ENCODE peak calls at places on chromosomes 3 and 15, in five cellular contexts. One of them, this sample, is unnamed.

GRCh38 chr15:31480356-31481058 is 153.9 kb downstream of the KLF13 start:
- DNase-seq in left ventricle myocardium inferior: no peak
- DNase-seq in spleen: peak; percentile 31
- DNase-seq in gastrocnemius medialis: no peak
- DNase-seq in Peyer's patch: peak; percentile 40
- DNase-seq in this sample: peak; percentile 63

GRCh38 chr3:72951259-72951722 is 45.3 kb upstream of the PPP4R2 start:
- DNase-seq in gastrocnemius medialis: no peak
- DNase-seq in spleen: no peak
- DNase-seq in left ventricle myocardium inferior: no peak
- DNase-seq in Peyer's patch: no peak
- DNase-seq in this sample: no peak

GRCh38 chr3:38555149-38555840 is 59.2 kb downstream of the EXOG start:
- DNase-seq in Peyer's patch: peak; percentile 23
- DNase-seq in left ventricle myocardium inferior: no peak
- DNase-seq in spleen: peak; percentile 44
- DNase-seq in gastrocnemius medialis: no peak
- DNase-seq in this sample: peak; percentile 25

GRCh38 chr15:58293622-58294550 is 137.9 kb upstream of the LIPC start:
- DNase-seq in spleen: no peak
- DNase-seq in left ventricle myocardium inferior: no peak
- DNase-seq in gastrocnemius medialis: no peak
- DNase-seq in Peyer's patch: no peak
- DNase-seq in this sample: no peak

GRCh38 chr3:3552741-3553140 is 246.5 kb upstream of the LRRN1 start:
- DNase-seq in left ventricle myocardium inferior: no peak
- DNase-seq in gastrocnemius medialis: no peak
- DNase-seq in spleen: no peak
- DNase-seq in Peyer's patch: no peak
- DNase-seq in this sample: no peak

GRCh38 chr3:30518201-30518864 is 88.1 kb upstream of the TGFBR2 start:
- DNase-seq in left ventricle myocardium inferior: peak; percentile 22
- DNase-seq in Peyer's patch: no peak
- DNase-seq in spleen: no peak
- DNase-seq in gastrocnemius medialis: peak; percentile 43
- DNase-seq in this sample: peak; percentile 88

GRCh38 chr3:143066033-143066432 is 53.5 kb upstream of the CHST2 start:
- DNase-seq in left ventricle myocardium inferior: no peak
- DNase-seq in Peyer's patch: no peak
- DNase-seq in spleen: no peak
- DNase-seq in gastrocnemius medialis: no peak
- DNase-seq in this sample: no peak

GRCh38 chr3:11509175-11510000 is 134.3 kb downstream of the VGLL4 start:
- DNase-seq in Peyer's patch: peak; percentile 74
- DNase-seq in gastrocnemius medialis: peak; percentile 59
- DNase-seq in left ventricle myocardium inferior: peak; percentile 70
- DNase-seq in spleen: no peak
- DNase-seq in this sample: peak; percentile 93

GRCh38 chr15:92949604-92950249 is 49.6 kb downstream of the CHD2 start:
- DNase-seq in Peyer's patch: no peak
- DNase-seq in left ventricle myocardium inferior: no peak
- DNase-seq in gastrocnemius medialis: no peak
- DNase-seq in spleen: no peak
- DNase-seq in this sample: no peak

GRCh38 chr15:91559066-91559465 is 294.4 kb upstream of the SLCO3A1 start:
- DNase-seq in left ventricle myocardium inferior: no peak
- DNase-seq in gastrocnemius medialis: no peak
- DNase-seq in spleen: no peak
- DNase-seq in Peyer's patch: no peak
- DNase-seq in this sample: no peak

GRCh38 chr3:123066896-123067688 is at the start of gene PDIA5:
- DNase-seq in gastrocnemius medialis: peak; percentile 85
- DNase-seq in spleen: peak; percentile 93
- DNase-seq in left ventricle myocardium inferior: peak; percentile 92
- DNase-seq in Peyer's patch: peak; percentile 92
- DNase-seq in this sample: peak; percentile 95

GRCh38 chr3:71447197-71447596 is 136.3 kb downstream of the FOXP1 start:
- DNase-seq in Peyer's patch: no peak
- DNase-seq in gastrocnemius medialis: peak; percentile 62
- DNase-seq in left ventricle myocardium inferior: no peak
- DNase-seq in spleen: no peak
- DNase-seq in this sample: no peak

GRCh38 chr3:188332085-188332484 is 178.1 kb downstream of the LPP start:
- DNase-seq in spleen: no peak
- DNase-seq in left ventricle myocardium inferior: no peak
- DNase-seq in gastrocnemius medialis: no peak
- DNase-seq in Peyer's patch: no peak
- DNase-seq in this sample: no peak

GRCh38 chr3:13371100-13372075 is 48.7 kb downstream of the NUP210 start:
- DNase-seq in spleen: no peak
- DNase-seq in Peyer's patch: no peak
- DNase-seq in left ventricle myocardium inferior: no peak
- DNase-seq in gastrocnemius medialis: no peak
- DNase-seq in this sample: no peak

GRCh38 chr3:7144696-7145308 is 283.9 kb downstream of the GRM7 start:
- DNase-seq in spleen: no peak
- DNase-seq in Peyer's patch: no peak
- DNase-seq in gastrocnemius medialis: no peak
- DNase-seq in left ventricle myocardium inferior: no peak
- DNase-seq in this sample: no peak

GRCh38 chr3:2098398-2099027 is at the start of gene CNTN4:
- DNase-seq in spleen: no peak
- DNase-seq in gastrocnemius medialis: no peak
- DNase-seq in left ventricle myocardium inferior: peak; percentile 52
- DNase-seq in Peyer's patch: peak; percentile 78
- DNase-seq in this sample: peak; percentile 86

GRCh38 chr15:39584662-39585393 is 3.9 kb downstream of the THBS1 start:
- DNase-seq in gastrocnemius medialis: no peak
- DNase-seq in Peyer's patch: no peak
- DNase-seq in left ventricle myocardium inferior: no peak
- DNase-seq in spleen: no peak
- DNase-seq in this sample: no peak

GRCh38 chr15:73765778-73766177 is 12.6 kb upstream of the INSYN1 start:
- DNase-seq in spleen: no peak
- DNase-seq in left ventricle myocardium inferior: no peak
- DNase-seq in gastrocnemius medialis: no peak
- DNase-seq in Peyer's patch: no peak
- DNase-seq in this sample: no peak

GRCh38 chr3:58659051-58659675 is 7.4 kb downstream of the FAM3D start:
- DNase-seq in Peyer's patch: peak; percentile 48
- DNase-seq in gastrocnemius medialis: no peak
- DNase-seq in spleen: no peak
- DNase-seq in left ventricle myocardium inferior: no peak
- DNase-seq in this sample: peak; percentile 56

GRCh38 chr3:195556390-195556789 is 13.3 kb upstream of the PPP1R2 start:
- DNase-seq in left ventricle myocardium inferior: no peak
- DNase-seq in gastrocnemius medialis: peak; percentile 48
- DNase-seq in Peyer's patch: peak; percentile 64
- DNase-seq in spleen: no peak
- DNase-seq in this sample: no peak

GRCh38 chr3:108509263-108509662 is 1.1 kb downstream of the MYH15 start:
- DNase-seq in spleen: no peak
- DNase-seq in left ventricle myocardium inferior: no peak
- DNase-seq in gastrocnemius medialis: no peak
- DNase-seq in Peyer's patch: no peak
- DNase-seq in this sample: no peak

GRCh38 chr3:50625879-50626182 is 8.9 kb downstream of the MAPKAPK3 start:
- DNase-seq in spleen: no peak
- DNase-seq in left ventricle myocardium inferior: no peak
- DNase-seq in gastrocnemius medialis: peak; percentile 99
- DNase-seq in Peyer's patch: no peak
- DNase-seq in this sample: no peak
- H3K4me3 ChIP-seq in spleen: no peak overlapping the region
- H3K4me3 ChIP-seq in left ventricle myocardium inferior: peak overlapping the region; percentile 32
- H3K4me3 ChIP-seq in gastrocnemius medialis: peak overlapping the region; percentile 4
- H3K4me3 ChIP-seq in Peyer's patch: no peak overlapping the region
- H3K4me3 ChIP-seq in this sample: no peak overlapping the region

GRCh38 chr15:89038146-89038545 is 50.1 kb upstream of the ABHD2 start:
- DNase-seq in Peyer's patch: no peak
- DNase-seq in left ventricle myocardium inferior: no peak
- DNase-seq in spleen: no peak
- DNase-seq in gastrocnemius medialis: no peak
- DNase-seq in this sample: no peak

GRCh38 chr15:89035658-89036057 is 52.6 kb upstream of the ABHD2 start:
- DNase-seq in left ventricle myocardium inferior: no peak
- DNase-seq in spleen: no peak
- DNase-seq in gastrocnemius medialis: no peak
- DNase-seq in Peyer's patch: no peak
- DNase-seq in this sample: no peak

GRCh38 chr15:89030311-89030710 is 57.9 kb upstream of the ABHD2 start:
- DNase-seq in spleen: no peak
- DNase-seq in left ventricle myocardium inferior: no peak
- DNase-seq in Peyer's patch: no peak
- DNase-seq in gastrocnemius medialis: no peak
- DNase-seq in this sample: no peak

DNA sequence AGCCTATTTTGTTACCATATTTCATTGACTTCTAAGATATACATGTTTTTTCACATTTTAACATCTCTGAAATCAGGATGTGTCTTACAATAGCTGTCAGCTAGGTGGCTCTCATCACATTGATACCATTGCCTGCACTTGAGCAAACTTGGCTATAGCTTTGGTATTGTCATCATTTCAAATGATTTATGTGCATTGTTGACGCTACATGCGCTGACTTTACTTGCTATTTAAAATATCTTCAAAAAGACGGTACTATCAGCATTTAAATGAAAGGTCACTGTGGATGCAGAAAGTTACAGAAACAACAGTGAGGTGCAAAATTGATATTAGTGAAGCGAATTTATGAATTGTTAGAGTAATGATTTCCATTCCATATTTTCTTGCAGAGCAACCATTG is 54.0 kb upstream of the ABHD2 start:
- DNase-seq in gastrocnemius medialis: no peak
- DNase-seq in spleen: no peak
- DNase-seq in Peyer's patch: no peak
- DNase-seq in left ventricle myocardium inferior: no peak
- DNase-seq in this sample: no peak
- TF ChIP-seq CTCF in gastrocnemius medialis: no peak
- TF ChIP-seq CTCF in spleen: no peak
- TF ChIP-seq CTCF in Peyer's patch: peak; percentile 25
- TF ChIP-seq CTCF in left ventricle myocardium inferior: peak; percentile 45
- TF ChIP-seq CTCF in this sample: no peak

GRCh38 chr3:183487046-183487445 is 58.6 kb upstream of the MCF2L2 start:
- DNase-seq in Peyer's patch: peak; percentile 9
- DNase-seq in left ventricle myocardium inferior: no peak
- DNase-seq in gastrocnemius medialis: no peak
- DNase-seq in spleen: no peak
- DNase-seq in this sample: no peak

GRCh38 chr3:183485093-183485492 is 56.7 kb upstream of the MCF2L2 start:
- DNase-seq in Peyer's patch: peak; percentile 35
- DNase-seq in gastrocnemius medialis: no peak
- DNase-seq in left ventricle myocardium inferior: no peak
- DNase-seq in spleen: no peak
- DNase-seq in this sample: no peak

GRCh38 chr3:183486472-183486871 is 58.1 kb upstream of the MCF2L2 start:
- DNase-seq in gastrocnemius medialis: no peak
- DNase-seq in left ventricle myocardium inferior: no peak
- DNase-seq in spleen: no peak
- DNase-seq in Peyer's patch: peak; percentile 37
- DNase-seq in this sample: no peak

GRCh38 chr3:183485585-183485984 is 57.2 kb upstream of the MCF2L2 start:
- DNase-seq in gastrocnemius medialis: no peak
- DNase-seq in Peyer's patch: peak; percentile 8
- DNase-seq in spleen: no peak
- DNase-seq in left ventricle myocardium inferior: no peak
- DNase-seq in this sample: no peak

DNA sequence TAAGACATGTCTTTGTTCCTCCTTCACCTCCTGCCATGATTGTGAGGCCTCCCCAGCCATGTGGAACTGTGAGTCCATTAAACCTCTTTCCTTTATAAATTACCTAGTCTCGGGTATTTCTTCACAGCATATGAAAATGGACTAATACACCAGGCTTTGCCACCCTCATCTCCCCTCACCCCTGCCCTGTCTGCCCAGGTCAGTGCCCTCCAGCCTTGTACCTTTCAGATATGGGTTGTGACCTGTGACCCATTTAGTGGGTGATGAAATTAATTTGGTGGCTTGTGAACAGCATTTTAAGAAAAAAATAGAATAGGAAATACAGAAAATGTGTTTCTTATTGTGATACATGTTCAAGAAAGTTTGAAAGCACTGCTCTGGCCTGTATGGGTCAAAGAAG is 56.3 kb upstream of the MCF2L2 start:
- DNase-seq in spleen: no peak
- DNase-seq in left ventricle myocardium inferior: no peak
- DNase-seq in gastrocnemius medialis: no peak
- DNase-seq in Peyer's patch: peak; percentile 2
- DNase-seq in this sample: no peak
- H3K27ac ChIP-seq in spleen: no peak overlapping the region
- H3K27ac ChIP-seq in left ventricle myocardium inferior: no peak overlapping the region
- H3K27ac ChIP-seq in gastrocnemius medialis: peak overlapping the region; percentile 81
- H3K27ac ChIP-seq in Peyer's patch: no peak overlapping the region
- H3K27ac ChIP-seq in this sample: no peak overlapping the region

GRCh38 chr3:16511561-16512434 is 1.7 kb downstream of the RFTN1 start:
- DNase-seq in Peyer's patch: peak; percentile 91
- DNase-seq in spleen: peak; percentile 87
- DNase-seq in gastrocnemius medialis: peak; percentile 61
- DNase-seq in left ventricle myocardium inferior: peak; percentile 62
- DNase-seq in this sample: peak; percentile 73

GRCh38 chr3:16509721-16510619 is 3.5 kb downstream of the RFTN1 start:
- DNase-seq in left ventricle myocardium inferior: no peak
- DNase-seq in gastrocnemius medialis: no peak
- DNase-seq in spleen: no peak
- DNase-seq in Peyer's patch: no peak
- DNase-seq in this sample: no peak

GRCh38 chr3:16512435-16513140 is 911 bp downstream of the RFTN1 start:
- DNase-seq in spleen: peak; percentile 91
- DNase-seq in Peyer's patch: peak; percentile 80
- DNase-seq in gastrocnemius medialis: peak; percentile 52
- DNase-seq in left ventricle myocardium inferior: peak; percentile 67
- DNase-seq in this sample: peak; percentile 69

GRCh38 chr3:16508591-16508995 is 4.9 kb downstream of the RFTN1 start:
- DNase-seq in gastrocnemius medialis: no peak
- DNase-seq in Peyer's patch: no peak
- DNase-seq in spleen: no peak
- DNase-seq in left ventricle myocardium inferior: no peak
- DNase-seq in this sample: no peak

DNA sequence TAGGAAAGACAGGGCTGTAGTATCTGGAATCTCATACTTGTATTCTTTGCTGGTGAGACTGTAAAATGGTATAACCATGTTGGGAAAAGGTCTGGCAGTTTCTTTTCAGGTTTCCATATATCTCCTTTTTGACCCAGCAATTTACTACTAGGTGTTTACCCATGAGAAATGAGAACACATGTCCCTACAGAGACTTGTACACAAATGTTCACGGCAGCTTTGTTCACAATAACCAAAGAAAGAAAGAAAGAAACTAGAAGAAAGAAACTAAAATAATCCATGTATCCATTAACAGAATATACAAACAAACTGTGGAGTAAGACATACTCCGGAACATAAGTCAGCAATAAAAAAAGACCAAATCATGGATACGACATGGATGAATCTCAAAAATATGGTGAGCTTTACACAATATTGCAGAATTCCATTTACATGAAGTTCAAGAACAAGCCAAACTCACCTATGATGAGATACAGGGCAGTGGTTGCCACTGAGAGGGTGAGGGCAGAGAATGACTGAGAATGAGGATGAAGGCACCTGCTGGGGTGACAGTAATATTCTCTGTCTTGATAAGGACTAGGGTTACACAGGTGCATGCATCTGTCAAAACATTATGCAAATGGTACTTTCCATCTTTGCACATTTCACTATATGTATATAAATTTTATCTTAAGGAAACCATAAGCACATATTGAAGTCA is 2.7 kb downstream of the RFTN1 start:
- DNase-seq in left ventricle myocardium inferior: no peak
- DNase-seq in gastrocnemius medialis: no peak
- DNase-seq in Peyer's patch: no peak
- DNase-seq in spleen: no peak
- DNase-seq in this sample: no peak
- H3K4me3 ChIP-seq in left ventricle myocardium inferior: peak overlapping the region; percentile 82
- H3K4me3 ChIP-seq in gastrocnemius medialis: no peak overlapping the region
- H3K4me3 ChIP-seq in Peyer's patch: no peak overlapping the region
- H3K4me3 ChIP-seq in spleen: no peak overlapping the region
- H3K4me3 ChIP-seq in this sample: no peak overlapping the region